ENCODE peak calls at places on chromosomes 13 and 19, in ten cellular contexts. X is prostate gland, B is K562, Y is heart left ventricle, P is uterus, K is transverse colon, W is stomach, F is suprapubic skin, M is upper lobe of left lung, R is tibial nerve. S is an unnamed sample.

GRCh38 chr13:46374710-46375109 is 12.3 kb downstream of the RUBCNL start:
- DNase-seq in X (no peak), B (no peak), Y (no peak), P (no peak), K (no peak), W (no peak), F (no peak), M (no peak), R (no peak), S (no peak)

GRCh38 chr19:54257116-54257480 is at the start of gene LILRB5:
- DNase-seq in X (no peak), B (no peak), Y (no peak), P (no peak), K (peak), W (no peak), F (peak), M (no peak), R (no peak), S (no peak)

GRCh38 chr13:109141716-109142115 is 512.3 kb downstream of the MYO16 start:
- DNase-seq in X (no peak), B (peak), Y (no peak), P (no peak), K (no peak), W (no peak), F (no peak), M (no peak), R (no peak), S (no peak)

GRCh38 chr13:30216111-30216510 is 91.2 kb downstream of the KATNAL1 start:
- DNase-seq in X (no peak), B (no peak), Y (no peak), P (no peak), K (no peak), W (no peak), F (no peak), M (no peak), R (no peak), S (no peak)

GRCh38 chr13:23018143-23018542 is 162.6 kb upstream of the SGCG start:
- DNase-seq in X (no peak), B (no peak), Y (no peak), P (no peak), K (no peak), W (no peak), F (no peak), M (no peak), R (no peak), S (no peak)

GRCh38 chr19:1585243-1585580 is 7.5 kb downstream of the MBD3 start:
- DNase-seq in X (no peak), B (peak), Y (no peak), P (no peak), K (no peak), W (no peak), F (no peak), M (no peak), R (no peak), S (no peak)

GRCh38 chr13:28145049-28145448 is 6.7 kb downstream of the PAN3 start:
- DNase-seq in X (no peak), B (no peak), Y (no peak), P (no peak), K (no peak), W (no peak), F (no peak), M (no peak), R (no peak), S (no peak)

GRCh38 chr19:50362030-50362412 is 3.4 kb downstream of the NAPSA start:
- DNase-seq in X (no peak), B (no peak), Y (no peak), P (no peak), K (no peak), W (no peak), F (no peak), M (no peak), R (no peak), S (no peak)

GRCh38 chr13:50403311-50403710 is 388.1 kb downstream of the KCNRG start:
- DNase-seq in X (no peak), B (no peak), Y (no peak), P (no peak), K (no peak), W (peak), F (no peak), M (no peak), R (no peak), S (no peak)

DNA sequence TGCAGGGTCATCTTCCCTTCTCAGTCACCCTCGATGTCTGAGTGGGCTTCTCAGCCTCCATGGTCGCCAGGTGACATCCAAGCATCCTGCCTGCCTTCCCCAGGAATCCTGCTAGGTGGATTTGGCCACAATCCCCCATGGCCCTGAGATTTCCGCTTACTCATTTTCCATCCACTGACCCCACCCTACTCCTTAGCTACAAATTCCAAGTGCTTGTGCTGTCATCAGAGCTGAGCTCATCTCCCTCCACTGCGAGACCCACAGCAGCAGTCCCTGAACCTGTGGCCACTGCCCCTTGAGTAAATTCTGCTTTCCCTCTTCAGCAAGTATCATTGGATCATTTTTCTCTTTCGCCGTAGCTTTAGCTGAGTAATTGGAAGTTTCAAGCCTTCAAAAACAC is 90.5 kb upstream of the ANKRD10 start:
- DNase-seq in X (no peak), B (no peak), Y (no peak), P (no peak), K (no peak), W (no peak), F (no peak), M (no peak), R (no peak), S (no peak)
- H3K27ac ChIP-seq in X (peak), B (no peak), Y (peak), P (peak), K (peak), W (peak), F (peak), M (peak), R (no peak), S (peak)

DNA sequence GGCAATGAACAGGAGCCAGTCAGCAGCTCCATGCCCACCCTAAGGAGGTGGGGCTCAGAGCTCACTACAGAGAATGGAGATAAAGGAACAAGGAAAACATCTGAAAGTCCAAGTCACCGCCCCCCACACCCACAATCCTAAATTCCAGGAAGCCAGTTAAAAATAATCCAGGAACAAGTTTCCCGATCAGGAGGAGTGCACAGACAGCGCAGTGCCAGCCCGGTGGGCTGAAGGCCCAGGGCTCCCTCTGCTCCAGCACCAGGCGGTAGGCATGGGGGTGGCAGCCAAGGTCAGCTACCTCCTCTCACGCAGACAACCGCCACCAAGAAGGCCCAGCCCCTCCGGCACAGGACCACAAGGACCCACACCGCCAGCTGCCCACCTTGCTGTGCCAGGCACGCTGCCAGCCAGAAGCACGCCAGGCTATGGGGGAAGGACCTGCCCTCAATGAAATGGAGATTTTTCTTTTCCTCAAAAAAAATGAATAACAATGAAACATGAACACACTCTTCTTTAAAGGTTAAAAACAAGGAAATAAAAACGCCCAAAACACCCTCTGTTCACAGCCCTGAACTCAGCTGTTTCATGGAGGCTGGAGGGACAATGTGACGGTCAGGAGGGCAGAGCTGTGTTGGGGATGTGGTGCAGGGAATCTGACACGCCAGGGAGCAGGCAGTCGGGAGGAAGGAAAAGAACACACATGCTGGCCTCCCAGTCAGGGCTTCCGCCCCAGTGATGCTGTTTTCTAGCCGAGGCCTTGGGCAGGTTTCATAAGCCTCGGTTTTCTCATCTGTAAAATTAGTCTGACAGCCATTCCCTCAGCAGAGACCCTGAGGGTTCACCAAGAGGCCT is 11.0 kb downstream of the STK24 start:
- DNase-seq in X (peak), B (no peak), Y (peak), P (no peak), K (peak), W (peak), F (no peak), M (peak), R (no peak), S (no peak)
- TF ChIP-seq POLR2A in X (no peak), B (no peak), Y (peak), P (no peak), K (peak), W (no peak), F (no peak), M (no peak), R (no peak), S (no peak)

GRCh38 chr19:16069813-16070365 is 6.4 kb upstream of the TPM4 start:
- DNase-seq in X (no peak), B (no peak), Y (no peak), P (no peak), K (peak), W (peak), F (no peak), M (peak), R (no peak), S (no peak)

GRCh38 chr19:16064209-16064889 is 11.9 kb upstream of the TPM4 start:
- DNase-seq in X (no peak), B (no peak), Y (no peak), P (no peak), K (peak), W (no peak), F (no peak), M (peak), R (no peak), S (no peak)

GRCh38 chr19:16067205-16067938 is 8.9 kb upstream of the TPM4 start:
- DNase-seq in X (peak), B (no peak), Y (no peak), P (peak), K (peak), W (peak), F (no peak), M (peak), R (no peak), S (peak)

GRCh38 chr19:16068696-16069259 is 7.5 kb upstream of the TPM4 start:
- DNase-seq in X (no peak), B (no peak), Y (no peak), P (no peak), K (no peak), W (no peak), F (no peak), M (no peak), R (no peak), S (no peak)

DNA sequence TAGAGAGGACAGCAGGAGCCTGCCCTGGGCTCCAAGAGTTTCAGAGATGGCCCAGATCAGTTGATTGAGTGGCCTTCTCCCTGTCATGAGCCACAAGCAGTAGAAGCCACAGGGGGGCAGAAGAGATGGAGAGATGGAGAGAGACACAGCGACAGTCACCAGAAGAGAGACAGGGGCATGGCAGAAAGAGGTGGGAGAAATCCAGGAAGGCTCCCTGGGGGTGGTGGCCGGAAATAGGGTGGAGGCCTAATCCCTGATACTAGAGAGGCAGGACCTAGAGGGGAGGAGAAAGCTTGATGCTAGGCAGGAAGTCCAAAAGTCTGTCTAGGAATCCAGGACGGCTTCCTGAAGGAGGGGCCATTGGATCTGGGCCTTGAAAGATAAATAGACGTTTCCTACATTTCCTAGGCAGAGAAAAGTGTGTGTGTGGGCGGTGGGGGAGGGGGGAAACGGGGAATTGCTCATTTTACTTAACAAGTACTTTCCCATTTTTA is 9.6 kb upstream of the TPM4 start:
- DNase-seq in X (peak), B (peak), Y (no peak), P (peak), K (peak), W (peak), F (no peak), M (no peak), R (no peak), S (peak)
- H3K27ac ChIP-seq in X (peak), B (no peak), Y (peak), P (peak), K (peak), W (peak), F (peak), M (peak), R (no peak), S (peak)

DNA sequence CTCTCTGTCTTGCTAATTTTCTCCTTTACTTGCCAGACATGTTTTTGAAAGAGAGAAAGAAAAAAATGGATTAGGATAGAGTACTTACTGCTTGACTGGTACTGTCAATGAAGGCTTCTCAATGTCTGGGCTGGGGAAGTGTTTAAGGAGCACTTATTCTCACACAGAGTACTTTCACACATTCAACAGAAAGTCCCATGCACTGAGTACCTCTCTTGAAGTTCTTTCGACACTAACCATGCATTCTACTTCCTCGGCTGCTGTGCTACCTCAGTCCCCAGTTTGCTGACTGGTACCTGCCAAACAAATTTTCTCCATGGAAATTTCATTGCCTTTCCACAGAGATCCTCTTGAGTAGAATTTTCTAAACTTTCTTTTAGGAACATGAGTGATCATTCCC is 281.9 kb downstream of the RBM26 start:
- DNase-seq in X (no peak), B (no peak), Y (no peak), P (no peak), K (no peak), W (no peak), F (no peak), M (no peak), R (no peak), S (no peak)
- TF ChIP-seq POLR2A in X (no peak), B (no peak), Y (no peak), P (no peak), K (no peak), W (no peak), F (no peak), M (no peak), R (no peak), S (no peak)

GRCh38 chr13:47598340-47598911 is 402.6 kb downstream of the SUCLA2 start:
- DNase-seq in X (no peak), B (no peak), Y (no peak), P (no peak), K (no peak), W (no peak), F (no peak), M (no peak), R (no peak), S (no peak)

GRCh38 chr13:47592256-47592655 is 408.8 kb downstream of the SUCLA2 start:
- DNase-seq in X (no peak), B (no peak), Y (no peak), P (no peak), K (no peak), W (no peak), F (no peak), M (no peak), R (no peak), S (no peak)

DNA sequence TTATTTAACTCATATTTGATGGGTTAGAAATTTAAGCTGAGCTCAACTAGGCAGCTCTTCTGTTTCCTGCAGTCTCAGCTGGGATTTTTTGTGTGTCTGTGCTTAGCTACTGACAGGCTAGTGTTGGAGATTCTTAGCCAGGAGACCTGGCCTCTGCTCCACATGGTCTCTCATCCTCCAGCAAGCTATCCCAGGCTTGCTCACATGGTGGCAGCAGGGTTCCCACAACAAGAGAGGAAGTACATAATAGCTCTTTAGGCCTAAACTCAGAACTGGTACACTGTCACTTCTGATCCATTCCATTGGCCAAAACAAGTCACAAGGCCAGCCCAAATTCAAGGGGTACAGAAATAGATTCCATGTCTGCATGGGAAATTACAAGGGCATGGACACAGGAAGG is 406.2 kb downstream of the SUCLA2 start:
- DNase-seq in X (no peak), B (no peak), Y (no peak), P (no peak), K (no peak), W (no peak), F (no peak), M (no peak), R (no peak), S (no peak)
- H3K27ac ChIP-seq in X (no peak), B (no peak), Y (no peak), P (no peak), K (no peak), W (no peak), F (no peak), M (no peak), R (no peak), S (no peak)